ENCODE peak calls at places on chromosomes 13 and 19, in eight cellular contexts. U, L, V, G, Q, O, R and M are unnamed samples.

GRCh38 chr19:10270616-10271394 is at the start of gene ICAM1:
- DNase-seq in U (peak), L (peak), V (peak), G (no peak), Q (no peak), O (peak), R (peak), M (peak)

GRCh38 chr13:94620286-94620896 is 18.7 kb downstream of the GPR180 start:
- DNase-seq in U (no peak), L (peak), V (no peak), G (no peak), Q (peak), O (no peak), R (no peak), M (peak)

GRCh38 chr13:110250258-110250891 is 56.6 kb downstream of the COL4A1 start:
- DNase-seq in U (no peak), L (peak), V (peak), G (no peak), Q (peak), O (peak), R (peak), M (peak)

GRCh38 chr19:41997851-41998229 is 3.8 kb upstream of the ATP1A3 start:
- DNase-seq in U (no peak), L (no peak), V (no peak), G (no peak), Q (no peak), O (no peak), R (no peak), M (no peak)

GRCh38 chr19:2331601-2332246 is 3.2 kb downstream of the SPPL2B start:
- DNase-seq in U (no peak), L (no peak), V (no peak), G (no peak), Q (no peak), O (no peak), R (no peak), M (no peak)

GRCh38 chr19:47663435-47663910 is 49.7 kb upstream of the EHD2 start:
- DNase-seq in U (peak), L (peak), V (no peak), G (no peak), Q (peak), O (no peak), R (no peak), M (peak)

GRCh38 chr19:16590876-16591802 is 18.9 kb upstream of the SLC35E1 start:
- DNase-seq in U (no peak), L (no peak), V (no peak), G (no peak), Q (no peak), O (no peak), R (no peak), M (no peak)

GRCh38 chr19:46732966-46733692 is 12.7 kb upstream of the FKRP start:
- DNase-seq in U (no peak), L (no peak), V (no peak), G (no peak), Q (peak), O (no peak), R (no peak), M (peak)

GRCh38 chr19:21147540-21147939 is 5.7 kb downstream of the ZNF431 start:
- DNase-seq in U (no peak), L (peak), V (no peak), G (no peak), Q (no peak), O (no peak), R (no peak), M (no peak)

GRCh38 chr13:50128406-50129048 is 113.3 kb downstream of the KCNRG start:
- DNase-seq in U (no peak), L (no peak), V (no peak), G (no peak), Q (no peak), O (no peak), R (no peak), M (no peak)

GRCh38 chr19:5452594-5453565 is 2.3 kb upstream of the ZNRF4 start:
- DNase-seq in U (no peak), L (peak), V (no peak), G (no peak), Q (no peak), O (no peak), R (no peak), M (no peak)

GRCh38 chr19:50739841-50740426 is 16.8 kb downstream of the CLEC11A start:
- DNase-seq in U (no peak), L (no peak), V (no peak), G (no peak), Q (no peak), O (no peak), R (no peak), M (no peak)

GRCh38 chr13:36709136-36709895 is 35.5 kb downstream of the SERTM1 start:
- DNase-seq in U (no peak), L (no peak), V (no peak), G (no peak), Q (no peak), O (no peak), R (no peak), M (no peak)

GRCh38 chr13:62014299-62014698 is 598.6 kb upstream of the PCDH20 start:
- DNase-seq in U (peak), L (no peak), V (no peak), G (no peak), Q (peak), O (no peak), R (no peak), M (peak)

GRCh38 chr13:113803409-113804016 is 44.5 kb downstream of the TMEM255B start:
- DNase-seq in U (no peak), L (no peak), V (no peak), G (no peak), Q (no peak), O (no peak), R (no peak), M (no peak)

GRCh38 chr19:14479985-14480694 is 5.0 kb upstream of the PTGER1 start:
- DNase-seq in U (no peak), L (no peak), V (no peak), G (no peak), Q (peak), O (no peak), R (peak), M (no peak)

GRCh38 chr19:2834294-2834871 is 6.9 kb upstream of the ZNF555 start:
- DNase-seq in U (no peak), L (no peak), V (no peak), G (no peak), Q (no peak), O (no peak), R (no peak), M (peak)

GRCh38 chr13:79128158-79128557 is 277.9 kb downstream of the RBM26 start:
- DNase-seq in U (peak), L (peak), V (no peak), G (no peak), Q (peak), O (no peak), R (no peak), M (peak)

GRCh38 chr19:11745871-11746270 is 7.1 kb upstream of the ZNF823 start:
- DNase-seq in U (peak), L (no peak), V (no peak), G (no peak), Q (peak), O (no peak), R (no peak), M (no peak)

GRCh38 chr13:20073775-20074174 is 87.1 kb downstream of the GJA3 start:
- DNase-seq in U (no peak), L (no peak), V (no peak), G (no peak), Q (no peak), O (no peak), R (no peak), M (no peak)

GRCh38 chr19:4444765-4445741 is 12.5 kb downstream of the UBXN6 start:
- DNase-seq in U (no peak), L (no peak), V (no peak), G (no peak), Q (no peak), O (no peak), R (no peak), M (no peak)

GRCh38 chr13:25111557-25111956 is 15.6 kb downstream of the PABPC3 start:
- DNase-seq in U (peak), L (no peak), V (no peak), G (no peak), Q (peak), O (no peak), R (no peak), M (no peak)

GRCh38 chr13:50401721-50402510 is 386.7 kb downstream of the KCNRG start:
- DNase-seq in U (no peak), L (peak), V (no peak), G (no peak), Q (peak), O (no peak), R (no peak), M (peak)

GRCh38 chr13:78323848-78324247 is 279.5 kb downstream of the POU4F1 start:
- DNase-seq in U (no peak), L (no peak), V (no peak), G (no peak), Q (peak), O (no peak), R (no peak), M (peak)

GRCh38 chr13:46728777-46729176 is 68.2 kb downstream of the ESD start:
- DNase-seq in U (no peak), L (no peak), V (no peak), G (no peak), Q (peak), O (no peak), R (no peak), M (peak)
- TF ChIP-seq CTCF in U (peak), L (peak), V (no peak), G (no peak), Q (no peak), O (no peak), R (no peak), M (peak)

GRCh38 chr19:56567274-56568120 is at the start of gene ZNF470:
- DNase-seq in U (peak), L (peak), V (peak), G (peak), Q (peak), O (peak), R (peak), M (peak)
- H3K4me3 ChIP-seq in U (peak), L (peak), V (peak), G (peak), Q (peak), O (peak), R (peak), M (peak)

DNA sequence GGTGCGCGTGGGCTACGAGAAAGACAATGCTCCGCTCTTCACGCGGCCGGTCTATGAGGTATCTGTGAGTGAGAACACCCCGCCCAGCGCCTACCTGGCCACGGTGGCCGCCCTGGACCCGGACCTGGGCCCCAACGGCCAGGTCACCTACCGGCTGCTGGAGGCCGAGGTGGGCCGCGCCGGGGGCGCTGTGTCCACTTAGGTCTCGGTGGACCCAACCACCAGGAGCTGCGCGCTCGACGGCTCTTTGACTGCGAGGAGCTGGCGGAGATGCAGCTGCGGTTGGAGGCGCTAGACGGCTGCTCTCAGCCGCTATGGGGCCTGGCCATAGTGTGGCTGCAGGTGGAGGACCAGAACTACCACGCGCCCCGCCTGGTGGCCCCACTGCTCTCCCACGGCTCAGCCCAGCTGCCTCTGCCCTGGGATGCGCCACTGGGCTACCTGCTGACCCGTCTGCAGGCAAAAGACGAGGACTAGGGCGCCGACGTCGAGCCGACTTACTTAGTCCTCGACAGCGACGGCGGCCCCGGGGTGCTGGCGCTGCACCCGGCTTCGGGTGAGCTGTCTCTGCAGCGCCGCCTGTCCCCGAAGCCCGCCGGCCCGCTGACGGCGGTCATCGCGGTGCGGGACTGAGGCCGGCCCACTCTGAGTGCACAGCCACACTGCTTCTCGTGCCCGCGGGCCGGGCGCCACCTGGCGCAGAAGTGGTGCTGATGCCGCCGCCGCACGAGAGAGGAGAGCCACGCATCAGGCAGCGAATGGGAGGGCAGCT is 173.0 kb downstream of the OLFM4 start:
- DNase-seq in U (no peak), L (no peak), V (peak), G (peak), Q (no peak), O (no peak), R (peak), M (no peak)
- TF ChIP-seq CTCF in U (no peak), L (no peak), V (no peak), G (peak), Q (peak), O (peak), R (peak), M (no peak)

DNA sequence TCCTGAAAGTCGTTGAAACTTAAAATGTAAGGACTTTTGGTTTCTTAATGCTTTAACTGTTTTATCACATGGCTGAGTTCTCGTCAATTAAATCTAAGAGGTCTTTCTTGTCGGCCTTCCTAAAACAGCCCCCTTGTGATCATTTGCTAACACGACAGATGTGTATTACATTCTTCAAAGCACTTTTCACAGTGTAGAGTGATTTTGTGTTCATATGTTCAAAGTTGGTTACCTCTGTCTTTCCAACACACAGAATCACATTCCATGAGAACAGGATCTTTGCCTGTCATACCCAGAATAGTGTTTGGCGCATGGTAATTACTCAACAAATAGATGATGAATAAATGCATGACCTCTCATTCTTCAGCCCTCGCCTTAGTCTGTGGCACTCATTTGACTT is 1.1 kb downstream of the GTF2F2 start:
- DNase-seq in U (peak), L (peak), V (no peak), G (no peak), Q (peak), O (no peak), R (no peak), M (peak)
- H3K4me3 ChIP-seq in U (peak), L (peak), V (no peak), G (peak), Q (peak), O (peak), R (peak), M (peak)

GRCh38 chr19:30437869-30438268 is 65.7 kb downstream of the ZNF536 start:
- DNase-seq in U (no peak), L (no peak), V (peak), G (no peak), Q (no peak), O (no peak), R (no peak), M (no peak)
- TF ChIP-seq CTCF in U (no peak), L (peak), V (no peak), G (no peak), Q (no peak), O (no peak), R (no peak), M (no peak)

GRCh38 chr19:35040826-35041547 is 534 bp upstream of the HPN start:
- DNase-seq in U (no peak), L (no peak), V (peak), G (peak), Q (no peak), O (peak), R (peak), M (peak)
- H3K4me3 ChIP-seq in U (peak), L (no peak), V (no peak), G (no peak), Q (no peak), O (no peak), R (peak), M (no peak)

GRCh38 chr19:40605201-40605971 is 4.2 kb downstream of the LTBP4 start:
- DNase-seq in U (no peak), L (peak), V (peak), G (no peak), Q (peak), O (peak), R (peak), M (peak)
- TF ChIP-seq CTCF in U (peak), L (peak), V (no peak), G (peak), Q (peak), O (peak), R (peak), M (no peak)